ENCODE peak calls at places on chromosomes 2 and 18, in ten cellular contexts. V is NB4; X is fibroblast of gingiva; D is sigmoid colon; F is frontal cortex; T is NCI-H1436 treated with DMSO at 0.1 percent for 48 hours; U is activated T-cell treated with anti-CD3 and anti-CD28 coated beads, Interleukin-2, amount 50 U/mL, for 72 hours; C is activated naive CD4-positive, alpha-beta T cell; E is islet precursor cell; S is PC-9. G is an unnamed sample.

GRCh38 chr2:232349946-232350635 is 28.5 kb upstream of the ALPP start:
- DNase-seq in V (no peak), X (no peak), D (peak), F (no peak), T (no peak), U (no peak), C (no peak), E (no peak), S (no peak), G (no peak)

GRCh38 chr2:225765845-225766244 is 366.3 kb downstream of the NYAP2 start:
- DNase-seq in V (no peak), X (peak), D (no peak), F (no peak), T (no peak), U (no peak), C (no peak), E (no peak), S (no peak), G (no peak)

GRCh38 chr2:156405586-156405985 is 30.6 kb upstream of the GPD2 start:
- DNase-seq in V (peak), X (peak), D (peak), F (no peak), T (no peak), U (no peak), C (no peak), E (peak), S (peak), G (no peak)

GRCh38 chr18:62717850-62718229 is 2.5 kb downstream of the PHLPP1 start:
- DNase-seq in V (peak), X (peak), D (no peak), F (no peak), T (no peak), U (no peak), C (no peak), E (no peak), S (peak), G (no peak)

GRCh38 chr2:218323526-218324472 is 31.5 kb upstream of the TMBIM1 start:
- DNase-seq in V (peak), X (peak), D (no peak), F (no peak), T (no peak), U (no peak), C (no peak), E (peak), S (peak), G (peak)

GRCh38 chr2:188292446-188293239 is 969 bp downstream of the GULP1 start:
- DNase-seq in V (no peak), X (peak), D (peak), F (no peak), T (no peak), U (no peak), C (no peak), E (peak), S (peak), G (peak)

GRCh38 chr2:126909781-126910180 is 11.1 kb downstream of the TEX51 start:
- DNase-seq in V (no peak), X (no peak), D (no peak), F (no peak), T (no peak), U (no peak), C (no peak), E (no peak), S (no peak), G (no peak)

GRCh38 chr2:29165362-29166236 is 50.4 kb downstream of the CLIP4 start:
- DNase-seq in V (no peak), X (peak), D (no peak), F (no peak), T (no peak), U (no peak), C (no peak), E (no peak), S (peak), G (no peak)

GRCh38 chr2:12106440-12107080 is 360.1 kb downstream of the LPIN1 start:
- DNase-seq in V (peak), X (peak), D (peak), F (no peak), T (no peak), U (peak), C (no peak), E (peak), S (peak), G (peak)

GRCh38 chr2:70834881-70835280 is 735 bp downstream of the CD207 start:
- DNase-seq in V (no peak), X (no peak), D (no peak), F (no peak), T (no peak), U (no peak), C (no peak), E (peak), S (no peak), G (no peak)

GRCh38 chr2:27735263-27735904 is 36.1 kb upstream of the MRPL33 start:
- DNase-seq in V (no peak), X (peak), D (peak), F (peak), T (no peak), U (peak), C (peak), E (peak), S (peak), G (no peak)

GRCh38 chr2:28726177-28726576 is 25.5 kb upstream of the PPP1CB start:
- DNase-seq in V (no peak), X (no peak), D (no peak), F (no peak), T (no peak), U (no peak), C (no peak), E (no peak), S (no peak), G (no peak)

GRCh38 chr2:5203356-5203755 is 488.8 kb upstream of the SOX11 start:
- DNase-seq in V (no peak), X (no peak), D (no peak), F (no peak), T (no peak), U (no peak), C (no peak), E (peak), S (no peak), G (no peak)

GRCh38 chr2:158969717-158970521 is 1.5 kb downstream of the TANC1 start:
- DNase-seq in V (peak), X (peak), D (peak), F (no peak), T (no peak), U (peak), C (no peak), E (peak), S (peak), G (no peak)

GRCh38 chr2:45000921-45001628 is 8.2 kb downstream of the SIX2 start:
- DNase-seq in V (peak), X (no peak), D (no peak), F (no peak), T (no peak), U (peak), C (no peak), E (peak), S (no peak), G (no peak)

GRCh38 chr2:73970850-73971471 is 13.7 kb upstream of the TET3 start:
- DNase-seq in V (peak), X (peak), D (peak), F (no peak), T (peak), U (peak), C (peak), E (no peak), S (no peak), G (no peak)

GRCh38 chr2:17713291-17713690 is 40.3 kb downstream of the SMC6 start:
- DNase-seq in V (no peak), X (no peak), D (no peak), F (no peak), T (no peak), U (no peak), C (no peak), E (no peak), S (no peak), G (no peak)

GRCh38 chr18:8701546-8702118 is 3.7 kb upstream of the MTCL1 start:
- DNase-seq in V (no peak), X (peak), D (peak), F (no peak), T (no peak), U (no peak), C (no peak), E (no peak), S (no peak), G (no peak)